ENCODE peak calls at places on chromosomes 2 and 18, in seven cellular contexts. M is kidney, D is MM.1S, X is astrocyte, T is neuronal stem cell, W is mucosa of descending colon, A is neural progenitor cell. F is an unnamed sample. For H3K4me1, the result is how much of the 10 kb centered on the place peaks cover.

GRCh38 chr18:78499586-78499985 is 480.0 kb upstream of the SALL3 start:
- DNase-seq in M (no peak), D (no peak), X (no peak), T (no peak), W (no peak), A (no peak), F (no peak)

GRCh38 chr2:196290149-196290548 is 118.8 kb upstream of the STK17B start:
- DNase-seq in M (no peak), D (no peak), X (no peak), T (no peak), W (no peak), A (no peak), F (no peak)

GRCh38 chr2:8754056-8754790 is 72.4 kb downstream of the ID2 start:
- DNase-seq in M (no peak), D (no peak), X (peak), T (no peak), W (no peak), A (no peak), F (no peak)

GRCh38 chr2:218895758-218896500 is 15.3 kb downstream of the WNT10A start:
- DNase-seq in M (peak), D (no peak), X (no peak), T (no peak), W (no peak), A (no peak), F (no peak)

GRCh38 chr18:42931501-42931900 is 184.0 kb downstream of the RIT2 start:
- DNase-seq in M (no peak), D (no peak), X (peak), T (no peak), W (no peak), A (no peak), F (no peak)

GRCh38 chr18:21991897-21992296 is 177.5 kb upstream of the GATA6 start:
- DNase-seq in M (no peak), D (no peak), X (no peak), T (no peak), W (no peak), A (no peak), F (no peak)

GRCh38 chr2:232633413-232634318 is at the start of gene EFHD1:
- DNase-seq in M (peak), D (peak), X (peak), T (peak), W (peak), A (peak), F (peak)

GRCh38 chr2:24819442-24820174 is 26.4 kb downstream of the CENPO start:
- DNase-seq in M (peak), D (no peak), X (no peak), T (no peak), W (no peak), A (no peak), F (no peak)

GRCh38 chr2:188134241-188134640 is 157.4 kb upstream of the GULP1 start:
- DNase-seq in M (no peak), D (no peak), X (no peak), T (no peak), W (no peak), A (no peak), F (no peak)

GRCh38 chr2:72149556-72150156 is 2.0 kb upstream of the CYP26B1 start:
- DNase-seq in M (peak), D (no peak), X (no peak), T (no peak), W (peak), A (no peak), F (no peak)

GRCh38 chr2:230161180-230161579 is 58.6 kb downstream of the SP110 start:
- DNase-seq in M (no peak), D (no peak), X (no peak), T (no peak), W (no peak), A (no peak), F (no peak)

GRCh38 chr2:172052000-172052983 is 33.0 kb upstream of the DLX1 start:
- DNase-seq in M (no peak), D (no peak), X (peak), T (no peak), W (no peak), A (no peak), F (no peak)

GRCh38 chr2:217989221-217989948 is 13.4 kb downstream of the TNS1 start:
- DNase-seq in M (no peak), D (no peak), X (no peak), T (no peak), W (peak), A (no peak), F (no peak)

GRCh38 chr2:180722551-180723239 is 257.7 kb upstream of the UBE2E3 start:
- DNase-seq in M (no peak), D (no peak), X (peak), T (no peak), W (no peak), A (no peak), F (no peak)

GRCh38 chr2:75560022-75560767 is 544 bp downstream of the EVA1A start:
- DNase-seq in M (peak), D (peak), X (peak), T (peak), W (no peak), A (peak), F (peak)

GRCh38 chr18:44927127-44927849 is 246.6 kb downstream of the SETBP1 start:
- DNase-seq in M (no peak), D (no peak), X (no peak), T (no peak), W (no peak), A (no peak), F (no peak)

DNA sequence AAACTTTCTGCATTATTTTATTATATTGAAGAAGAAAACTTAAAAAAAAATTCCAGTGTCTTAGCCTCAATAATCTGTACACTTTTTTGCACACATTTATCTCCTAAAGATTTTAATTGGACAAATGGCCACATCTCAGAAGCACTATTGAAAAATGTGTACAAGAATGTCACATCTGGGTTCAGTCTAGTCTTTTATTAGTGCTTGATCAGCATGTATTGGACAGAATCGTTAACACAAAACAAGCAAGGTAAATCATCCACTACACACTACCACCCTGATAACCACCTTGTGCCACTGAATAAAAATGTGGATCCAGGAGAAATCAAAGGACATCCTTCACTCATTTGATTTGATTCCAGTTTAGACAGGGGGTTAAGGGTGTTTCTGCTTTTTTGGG is 554.8 kb downstream of the ARHGAP15 start:
- DNase-seq in M (no peak), D (no peak), X (no peak), T (no peak), W (no peak), A (no peak), F (no peak)
- H3K4me1 ChIP-seq in M (under half), D (under half), X (under half), T (under half), W (under half), A (under half), F (under half)

DNA sequence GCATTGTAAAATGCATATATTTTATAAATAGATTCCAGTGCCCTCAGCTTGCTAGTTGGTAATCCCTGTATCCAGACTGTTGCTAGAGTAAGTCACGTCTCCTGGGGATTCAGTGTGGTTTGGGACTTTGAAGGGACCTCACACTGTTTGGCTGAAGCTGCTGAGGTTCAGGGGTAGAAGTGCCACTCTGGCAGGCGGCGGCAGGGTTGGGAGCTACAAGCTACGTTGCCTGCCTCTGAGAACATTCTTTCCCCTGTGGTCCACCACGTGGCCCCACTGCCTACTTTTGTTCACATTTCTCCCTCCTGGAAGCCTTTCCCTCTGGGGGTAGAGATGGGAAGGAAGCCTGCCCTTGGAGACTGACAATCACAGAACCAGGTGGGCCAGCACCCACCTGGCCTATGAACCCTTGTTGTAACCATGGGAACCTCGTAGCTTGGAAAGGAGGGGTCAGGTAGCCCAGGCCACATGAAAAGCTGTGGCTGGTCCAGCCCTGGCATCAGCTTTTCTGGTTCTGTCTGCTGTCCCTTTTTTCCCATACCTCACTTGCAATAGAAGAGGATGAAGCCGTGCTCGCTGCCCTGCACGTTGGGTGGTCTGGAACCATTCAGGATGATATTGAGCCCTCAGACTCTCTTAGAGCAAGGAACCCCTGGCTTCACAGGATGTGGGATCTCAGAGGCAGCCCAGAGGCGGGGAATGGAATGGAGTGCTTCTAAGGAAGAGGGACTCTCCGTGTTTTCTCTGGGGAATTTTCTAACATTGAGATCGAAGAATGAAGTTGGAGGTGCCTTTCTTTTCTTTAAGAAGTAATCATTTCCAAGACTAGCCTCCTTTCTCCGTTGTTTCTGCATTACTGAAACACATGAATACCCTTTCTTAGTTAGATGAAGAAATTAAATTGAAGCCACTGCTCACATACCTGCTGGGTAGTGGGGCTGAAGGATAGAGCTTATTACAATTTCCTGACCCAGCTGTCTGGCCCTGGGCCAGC is 3.0 kb downstream of the RNF144A start:
- DNase-seq in M (no peak), D (no peak), X (no peak), T (no peak), W (no peak), A (peak), F (no peak)
- H3K4me3 ChIP-seq in M (no peak), D (no peak), X (no peak), T (no peak), W (no peak), A (no peak), F (no peak)

GRCh38 chr2:64454316-64455030 is 511 bp downstream of the LGALSL start:
- DNase-seq in M (peak), D (peak), X (peak), T (peak), W (peak), A (peak), F (peak)

GRCh38 chr2:64456298-64456697 is 2.3 kb downstream of the LGALSL start:
- DNase-seq in M (no peak), D (no peak), X (no peak), T (no peak), W (no peak), A (no peak), F (peak)

GRCh38 chr2:64455545-64455944 is 1.6 kb downstream of the LGALSL start:
- DNase-seq in M (no peak), D (no peak), X (no peak), T (no peak), W (no peak), A (no peak), F (peak)

GRCh38 chr2:64453710-64454315 is at the start of gene LGALSL:
- DNase-seq in M (peak), D (peak), X (peak), T (peak), W (peak), A (peak), F (peak)

DNA sequence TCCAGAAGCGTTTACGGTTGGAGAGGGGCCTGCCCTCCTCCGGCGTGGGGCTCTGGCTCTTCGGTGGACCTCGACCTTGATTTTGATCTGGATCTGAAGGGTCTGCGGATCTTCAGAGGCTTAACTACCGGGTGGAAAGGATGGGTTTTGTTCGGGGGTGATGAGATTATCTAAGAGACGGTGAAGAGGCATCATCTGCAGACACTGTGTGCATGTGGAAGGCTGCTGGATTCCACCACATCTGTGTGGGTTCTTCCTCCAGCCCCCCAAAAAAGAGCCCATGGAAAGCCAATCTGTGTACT is 1.0 kb downstream of the LGALSL start:
- DNase-seq in M (no peak), D (no peak), X (no peak), T (no peak), W (no peak), A (no peak), F (no peak)
- H3K4me1 ChIP-seq in M (under half), D (under half), X (under half), T (under half), W (under half), A (under half), F (half or more)

GRCh38 chr2:17543131-17543660 is 2.7 kb downstream of the VSNL1 start:
- DNase-seq in M (no peak), D (no peak), X (no peak), T (no peak), W (peak), A (peak), F (no peak)
- H3K4me3 ChIP-seq in M (no peak), D (no peak), X (no peak), T (no peak), W (no peak), A (peak), F (no peak)

GRCh38 chr2:164065038-164065437 is 329.2 kb upstream of the FIGN start:
- DNase-seq in M (no peak), D (no peak), X (no peak), T (no peak), W (no peak), A (no peak), F (no peak)

GRCh38 chr2:164061129-164061746 is 325.4 kb upstream of the FIGN start:
- DNase-seq in M (no peak), D (peak), X (no peak), T (peak), W (no peak), A (peak), F (peak)

GRCh38 chr2:164069542-164069941 is 333.7 kb upstream of the FIGN start:
- DNase-seq in M (no peak), D (no peak), X (no peak), T (no peak), W (no peak), A (no peak), F (no peak)

GRCh38 chr2:164068063-164068462 is 332.3 kb upstream of the FIGN start:
- DNase-seq in M (no peak), D (no peak), X (no peak), T (no peak), W (no peak), A (peak), F (peak)

GRCh38 chr2:164066095-164066494 is 330.3 kb upstream of the FIGN start:
- DNase-seq in M (no peak), D (no peak), X (no peak), T (no peak), W (no peak), A (no peak), F (no peak)
- H3K4me1 ChIP-seq in M (under half), D (under half), X (under half), T (under half), W (under half), A (half or more), F (under half)

GRCh38 chr2:27069961-27070618 is 1.4 kb downstream of the OST4 start:
- DNase-seq in M (no peak), D (no peak), X (no peak), T (no peak), W (no peak), A (no peak), F (no peak)
- H3K4me3 ChIP-seq in M (peak), D (peak), X (peak), T (no peak), W (no peak), A (peak), F (peak)

GRCh38 chr2:68193144-68193543 is 35.5 kb downstream of the PNO1 start:
- DNase-seq in M (no peak), D (no peak), X (peak), T (no peak), W (no peak), A (no peak), F (no peak)

GRCh38 chr2:68188831-68189230 is 31.1 kb downstream of the PNO1 start:
- DNase-seq in M (no peak), D (peak), X (no peak), T (no peak), W (no peak), A (no peak), F (no peak)

GRCh38 chr2:68193774-68194372 is 36.2 kb downstream of the PNO1 start:
- DNase-seq in M (no peak), D (no peak), X (peak), T (no peak), W (no peak), A (no peak), F (no peak)

GRCh38 chr2:68187329-68187728 is 29.6 kb downstream of the PNO1 start:
- DNase-seq in M (no peak), D (no peak), X (no peak), T (no peak), W (no peak), A (no peak), F (no peak)

DNA sequence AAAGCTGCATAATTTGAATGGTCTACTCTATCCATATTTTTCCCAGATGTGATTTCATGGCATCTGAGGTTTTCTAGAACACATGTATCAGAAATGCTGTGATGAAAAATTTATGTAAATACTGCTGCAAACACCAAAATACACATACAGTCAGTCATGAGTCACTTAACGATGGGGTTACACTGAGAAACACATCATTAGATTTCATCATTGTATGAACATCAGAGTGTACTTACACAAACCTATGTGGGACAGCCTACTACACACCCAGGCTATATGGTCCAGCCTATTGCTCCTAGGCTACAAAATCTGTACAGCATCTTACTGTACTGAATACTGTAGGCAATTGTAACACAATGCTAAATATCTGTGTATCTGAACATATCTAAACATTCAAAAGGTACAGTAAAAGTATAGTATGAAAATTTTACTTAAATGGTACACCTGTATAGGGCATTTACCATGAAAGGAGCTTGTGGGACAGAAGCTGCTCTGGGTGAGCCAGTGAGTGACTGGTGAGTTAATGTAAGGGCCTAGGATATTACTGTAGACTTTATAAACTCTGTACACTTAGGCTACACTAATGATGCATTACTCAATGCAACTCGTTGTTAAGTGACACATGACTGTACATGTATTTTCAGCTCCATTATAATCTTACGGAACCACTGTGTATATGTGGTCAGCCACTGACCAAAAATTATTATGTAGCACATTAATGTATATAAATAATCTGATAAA is 33.5 kb downstream of the PNO1 start:
- DNase-seq in M (no peak), D (no peak), X (peak), T (no peak), W (no peak), A (no peak), F (no peak)
- H3K4me1 ChIP-seq in M (under half), D (under half), X (under half), T (under half), W (under half), A (under half), F (under half)

GRCh38 chr2:17540813-17541513 is 467 bp downstream of the VSNL1 start:
- DNase-seq in M (no peak), D (peak), X (no peak), T (no peak), W (no peak), A (no peak), F (no peak)

GRCh38 chr2:17539596-17539992 is 902 bp upstream of the VSNL1 start:
- DNase-seq in M (peak), D (no peak), X (peak), T (no peak), W (peak), A (peak), F (no peak)

GRCh38 chr2:17542471-17542870 is 2.0 kb downstream of the VSNL1 start:
- DNase-seq in M (no peak), D (no peak), X (no peak), T (no peak), W (no peak), A (no peak), F (no peak)

GRCh38 chr2:17539993-17540812 is at the start of gene VSNL1:
- DNase-seq in M (peak), D (peak), X (peak), T (peak), W (peak), A (peak), F (peak)

DNA sequence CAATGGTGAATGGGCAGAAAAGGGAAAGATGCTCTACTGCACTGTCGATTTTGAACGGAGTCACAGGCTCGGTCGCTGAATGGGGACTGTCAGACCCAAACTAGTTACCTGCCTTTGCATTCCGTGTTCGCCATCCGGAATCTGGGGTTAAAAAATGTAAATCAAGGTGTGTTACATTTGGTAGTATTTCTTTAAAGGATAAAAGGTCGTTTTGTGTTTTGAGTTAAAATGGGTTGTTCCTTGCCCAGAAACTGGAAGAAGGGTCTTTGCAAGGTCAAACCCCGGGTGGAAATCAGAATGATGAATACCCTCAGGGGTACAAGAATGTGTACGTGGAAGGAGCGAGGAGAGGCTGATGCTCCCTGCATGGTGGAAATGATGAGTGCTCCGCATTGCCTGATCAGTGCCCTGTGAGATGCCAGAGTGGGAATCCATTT is 1.0 kb downstream of the VSNL1 start:
- DNase-seq in M (no peak), D (no peak), X (no peak), T (no peak), W (no peak), A (peak), F (no peak)
- H3K4me3 ChIP-seq in M (no peak), D (peak), X (peak), T (peak), W (no peak), A (peak), F (peak)

GRCh38 chr18:70366670-70367069 is 77.8 kb downstream of the SOCS6 start:
- DNase-seq in M (no peak), D (no peak), X (no peak), T (no peak), W (no peak), A (no peak), F (no peak)
- H3K4me1 ChIP-seq in M (under half), D (under half), X (under half), T (under half), W (under half), A (under half), F (under half)